ENCODE peak calls at places on chromosomes 11 and 22, in five cellular contexts. Z, V, G, T and M are unnamed samples. For H3K4me1, the result is how much of the 10 kb centered on the place peaks cover.

GRCh38 chr11:45795379-45795778 is 9.6 kb upstream of the SLC35C1 start:
- ATAC-seq in Z (no peak), G (no peak), V (no peak), T (peak), M (no peak)

GRCh38 chr11:45156201-45156600 is 9.8 kb downstream of the PRDM11 start:
- ATAC-seq in G (no peak), Z (no peak), T (no peak), V (no peak), M (no peak)

GRCh38 chr11:641806-642370 is 4.8 kb downstream of the DRD4 start:
- ATAC-seq in T (no peak), G (no peak), Z (no peak), V (no peak), M (no peak)

GRCh38 chr11:83054001-83054400 is 17.7 kb downstream of the RAB30 start:
- ATAC-seq in T (no peak), V (no peak), G (peak), Z (no peak), M (no peak)

GRCh38 chr11:122816701-122817100 is 21.6 kb upstream of the CRTAM start:
- ATAC-seq in G (peak), T (no peak), V (no peak), Z (no peak), M (no peak)

GRCh38 chr11:85062626-85063025 is 564.5 kb downstream of the DLG2 start:
- ATAC-seq in V (no peak), T (no peak), Z (no peak), G (no peak), M (no peak)

GRCh38 chr11:117473692-117474091 is 146.0 kb downstream of the CEP164 start:
- ATAC-seq in Z (no peak), V (no peak), T (no peak), G (no peak), M (no peak)

GRCh38 chr11:72617080-72617744 is 57.0 kb downstream of the PDE2A start:
- ATAC-seq in Z (peak), T (no peak), V (peak), G (peak), M (peak)

GRCh38 chr11:76617553-76618265 is 52.8 kb downstream of the LRRC32 start:
- ATAC-seq in V (no peak), Z (no peak), T (no peak), G (no peak), M (no peak)

GRCh38 chr22:36343720-36344105 is 44.1 kb downstream of the MYH9 start:
- ATAC-seq in G (peak), T (no peak), Z (peak), V (no peak), M (peak)

GRCh38 chr22:41512421-41513194 is 31.7 kb downstream of the POLR3H start:
- ATAC-seq in Z (peak), T (peak), V (peak), G (peak), M (peak)

GRCh38 chr11:241634-242033 is 4.9 kb downstream of the PSMD13 start:
- ATAC-seq in V (no peak), G (no peak), Z (no peak), T (no peak), M (no peak)

GRCh38 chr11:35390737-35391682 is 28.3 kb downstream of the SLC1A2 start:
- ATAC-seq in G (peak), Z (peak), V (peak), T (peak), M (no peak)

GRCh38 chr11:45168366-45169130 is 22.1 kb downstream of the PRDM11 start:
- ATAC-seq in V (no peak), Z (no peak), T (no peak), G (no peak), M (no peak)

GRCh38 chr11:106137061-106137460 is 59.6 kb downstream of the AASDHPPT start:
- ATAC-seq in Z (no peak), V (no peak), G (no peak), T (no peak), M (no peak)

GRCh38 chr11:37450613-37451012 is 852.6 kb upstream of the RAG2 start:
- ATAC-seq in Z (no peak), G (peak), V (no peak), T (no peak), M (no peak)

GRCh38 chr22:49152146-49152929 is 675.3 kb downstream of the BRD1 start:
- ATAC-seq in G (no peak), Z (no peak), T (no peak), V (no peak), M (no peak)

GRCh38 chr11:46210133-46210636 is 67.3 kb upstream of the CREB3L1 start:
- ATAC-seq in G (peak), Z (peak), V (peak), T (no peak), M (no peak)

GRCh38 chr22:39546889-39547586 is 14.5 kb upstream of the RPS19BP1 start:
- ATAC-seq in T (peak), Z (no peak), G (no peak), V (peak), M (no peak)

GRCh38 chr11:116641561-116642045 is 131.2 kb downstream of the BUD13 start:
- ATAC-seq in G (peak), V (peak), Z (peak), T (peak), M (no peak)

GRCh38 chr11:114057147-114057546 is 2.4 kb upstream of the ZBTB16 start:
- ATAC-seq in V (no peak), T (no peak), Z (no peak), G (no peak), M (no peak)

GRCh38 chr22:50293441-50294318 is 13.8 kb downstream of the PLXNB2 start:
- ATAC-seq in G (peak), V (peak), Z (peak), T (peak), M (peak)

GRCh38 chr11:85977751-85978160 is 91.1 kb downstream of the PICALM start:
- ATAC-seq in T (no peak), Z (no peak), G (no peak), V (no peak), M (peak)

GRCh38 chr11:70367071-70367470 is 31.3 kb upstream of the CTTN start:
- ATAC-seq in Z (no peak), G (no peak), V (peak), T (no peak), M (no peak)

GRCh38 chr11:120326228-120326627 is 1.1 kb downstream of the TLCD5 start:
- ATAC-seq in V (peak), G (no peak), T (no peak), Z (no peak), M (peak)

GRCh38 chr11:118417801-118418200 is 16.4 kb downstream of the ATP5MG start:
- ATAC-seq in V (no peak), G (no peak), T (no peak), Z (no peak), M (no peak)

GRCh38 chr22:42334875-42335512 is 64.5 kb upstream of the TCF20 start:
- ATAC-seq in G (no peak), V (no peak), Z (no peak), T (no peak), M (no peak)

GRCh38 chr11:19199037-19199436 is 2.7 kb downstream of the CSRP3 start:
- ATAC-seq in Z (no peak), G (no peak), T (no peak), V (no peak), M (no peak)

GRCh38 chr11:86202013-86202336 is 42.6 kb upstream of the EED start:
- ATAC-seq in V (no peak), G (peak), Z (no peak), T (peak), M (no peak)

GRCh38 chr22:44116755-44117684 is 63.7 kb upstream of the PARVG start:
- ATAC-seq in V (no peak), Z (no peak), G (no peak), T (no peak), M (no peak)

GRCh38 chr11:44615041-44615513 is 49.6 kb downstream of the CD82 start:
- ATAC-seq in V (no peak), G (peak), T (no peak), Z (no peak), M (no peak)

GRCh38 chr11:44139565-44140313 is 44.3 kb downstream of the EXT2 start:
- ATAC-seq in T (no peak), Z (no peak), G (no peak), V (no peak), M (no peak)

GRCh38 chr11:85685820-85686459 is at the start of gene CCDC89:
- ATAC-seq in T (peak), V (peak), Z (peak), G (peak), M (peak)

GRCh38 chr11:111833524-111833923 is 37.9 kb downstream of the ALG9 start:
- ATAC-seq in T (peak), V (no peak), Z (no peak), G (peak), M (no peak)

GRCh38 chr11:83583953-83584352 is 297.8 kb upstream of the CCDC90B start:
- ATAC-seq in Z (no peak), T (no peak), V (peak), G (no peak), M (no peak)

GRCh38 chr11:74012072-74012809 is 3.4 kb upstream of the UCP3 start:
- ATAC-seq in V (no peak), G (no peak), Z (no peak), T (no peak), M (no peak)

GRCh38 chr11:32358729-32359128 is 76.6 kb downstream of the WT1 start:
- ATAC-seq in T (no peak), G (peak), V (no peak), Z (no peak), M (no peak)

GRCh38 chr11:12735262-12735661 is 61.0 kb downstream of the TEAD1 start:
- ATAC-seq in V (no peak), G (no peak), Z (no peak), T (no peak), M (no peak)

GRCh38 chr11:59960502-59961381 is 3.1 kb upstream of the OOSP4A start:
- ATAC-seq in Z (no peak), V (no peak), T (no peak), G (no peak), M (no peak)

GRCh38 chr11:128895505-128895904 is 4.3 kb downstream of the KCNJ5 start:
- ATAC-seq in Z (peak), V (no peak), T (no peak), G (no peak), M (no peak)

GRCh38 chr11:128894296-128894681 is 3.1 kb downstream of the KCNJ5 start:
- ATAC-seq in G (no peak), V (no peak), T (no peak), Z (no peak), M (no peak)

GRCh38 chr11:128892866-128893565 is 1.9 kb downstream of the KCNJ5 start:
- ATAC-seq in Z (no peak), T (no peak), V (no peak), G (no peak), M (no peak)

GRCh38 chr11:128894685-128895084 is 3.5 kb downstream of the KCNJ5 start:
- ATAC-seq in Z (peak), V (no peak), T (no peak), G (peak), M (no peak)

GRCh38 chr11:128893578-128894295 is 2.6 kb downstream of the KCNJ5 start:
- ATAC-seq in G (no peak), T (no peak), V (no peak), Z (no peak), M (no peak)
- H3K4me1 ChIP-seq in G (under half), T (under half), V (under half), Z (under half), M (under half)

DNA sequence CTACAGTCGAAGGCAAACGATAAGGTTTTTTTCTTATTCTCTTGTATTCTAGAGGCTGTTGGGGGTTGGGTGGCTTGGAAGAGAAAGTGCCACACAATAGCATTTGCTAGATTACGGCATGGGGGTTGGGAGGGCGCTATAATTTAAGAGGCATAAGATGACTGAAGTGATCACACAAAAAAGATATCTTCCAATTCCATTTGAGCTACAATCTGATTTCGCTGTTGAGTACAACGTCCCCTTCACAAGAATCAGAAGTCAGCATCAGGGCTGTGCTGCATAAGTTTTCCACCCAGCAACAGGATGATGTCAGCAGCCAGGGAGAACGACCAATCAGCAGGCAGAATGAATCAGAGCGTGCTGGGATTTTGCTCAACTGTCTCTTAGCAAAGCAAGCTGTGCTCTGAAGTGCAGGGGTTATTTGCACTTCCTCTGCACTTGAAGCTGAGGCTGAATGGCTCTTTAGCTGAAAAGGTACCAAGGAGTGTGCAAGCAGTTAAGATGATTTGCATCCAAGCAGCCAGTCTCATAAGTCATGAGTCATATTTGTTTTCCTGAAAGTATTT is 23.2 kb upstream of the SESN3 start:
- ATAC-seq in Z (peak), V (peak), G (peak), T (peak), M (peak)
- TF ChIP-seq POLR2A in Z (no peak), V (no peak), G (peak), T (no peak), M (no peak)

DNA sequence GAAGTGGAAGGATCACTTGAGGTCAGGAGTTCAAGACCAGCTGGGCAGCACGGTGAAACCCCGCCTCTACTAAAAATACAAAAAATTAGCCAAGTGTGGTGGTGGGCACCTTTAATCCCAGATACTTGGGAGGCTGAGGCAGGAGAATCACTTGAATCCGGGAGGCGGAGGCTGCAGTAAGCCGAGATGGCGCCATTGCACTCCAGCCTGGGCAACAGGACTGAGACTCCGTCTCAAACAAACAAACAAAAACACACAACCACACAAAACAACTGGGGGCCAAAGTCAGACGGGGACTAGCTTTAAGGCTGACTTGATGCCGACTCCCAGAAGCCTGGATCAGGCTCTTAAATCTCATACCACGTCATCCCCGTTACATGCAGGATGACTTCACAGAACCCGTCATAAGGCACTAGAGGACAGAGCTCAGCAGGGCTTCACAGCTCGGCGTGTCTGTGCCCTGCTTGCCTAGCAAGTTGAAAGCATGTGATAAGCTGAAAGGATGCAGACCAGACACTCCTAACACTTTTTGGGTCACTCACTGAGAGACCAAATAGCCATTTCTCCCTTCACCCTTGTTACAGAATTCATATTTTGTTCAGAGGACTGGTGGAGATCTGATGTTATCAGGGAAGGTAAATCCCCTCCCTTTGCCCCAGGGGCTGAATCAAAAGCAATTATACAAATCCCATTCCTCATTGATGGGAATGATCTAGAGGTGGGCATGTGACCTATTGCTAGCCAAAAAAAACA is 65.5 kb downstream of the GAB2 start:
- ATAC-seq in V (no peak), Z (no peak), T (no peak), G (peak), M (no peak)
- H3K4me1 ChIP-seq in V (under half), Z (under half), T (under half), G (under half), M (under half)

GRCh38 chr22:31622980-31623379 is 39.0 kb downstream of the PISD start:
- ATAC-seq in Z (no peak), V (no peak), G (no peak), T (no peak), M (no peak)

GRCh38 chr22:31625257-31625640 is 36.8 kb downstream of the PISD start:
- ATAC-seq in G (no peak), T (no peak), V (no peak), Z (no peak), M (no peak)

GRCh38 chr22:31625661-31626426 is 36.2 kb downstream of the PISD start:
- ATAC-seq in V (peak), T (no peak), G (peak), Z (no peak), M (peak)

GRCh38 chr22:31621507-31622160 is 40.4 kb downstream of the PISD start:
- ATAC-seq in Z (no peak), V (no peak), T (no peak), G (no peak), M (no peak)

GRCh38 chr22:31623634-31624312 is 38.2 kb downstream of the PISD start:
- ATAC-seq in V (no peak), G (no peak), T (no peak), Z (no peak), M (no peak)
- TF ChIP-seq POLR2A in V (no peak), G (no peak), T (no peak), Z (no peak), M (no peak)

DNA sequence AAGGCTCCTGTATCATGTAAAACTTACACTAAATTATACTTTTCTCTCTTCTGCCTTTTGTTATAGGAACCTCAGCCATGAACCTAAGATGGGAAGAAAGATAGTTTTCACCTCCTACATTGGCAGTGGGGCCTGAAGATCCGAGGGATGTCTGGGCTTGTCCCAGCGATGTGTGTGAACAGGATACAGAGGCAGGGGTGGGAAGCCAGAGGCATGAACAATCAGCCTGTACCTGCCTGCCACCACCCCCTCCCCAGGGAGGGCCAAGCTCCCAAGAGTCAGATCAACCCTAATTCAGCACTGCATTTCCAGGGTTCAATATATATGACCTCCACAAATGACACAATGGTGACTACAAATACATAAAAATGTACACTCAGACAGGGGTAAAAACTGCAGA is 9.4 kb downstream of the KIAA0930 start:
- ATAC-seq in Z (no peak), G (no peak), T (no peak), V (no peak), M (no peak)
- H3K4me1 ChIP-seq in Z (under half), G (under half), T (under half), V (under half), M (under half)

DNA sequence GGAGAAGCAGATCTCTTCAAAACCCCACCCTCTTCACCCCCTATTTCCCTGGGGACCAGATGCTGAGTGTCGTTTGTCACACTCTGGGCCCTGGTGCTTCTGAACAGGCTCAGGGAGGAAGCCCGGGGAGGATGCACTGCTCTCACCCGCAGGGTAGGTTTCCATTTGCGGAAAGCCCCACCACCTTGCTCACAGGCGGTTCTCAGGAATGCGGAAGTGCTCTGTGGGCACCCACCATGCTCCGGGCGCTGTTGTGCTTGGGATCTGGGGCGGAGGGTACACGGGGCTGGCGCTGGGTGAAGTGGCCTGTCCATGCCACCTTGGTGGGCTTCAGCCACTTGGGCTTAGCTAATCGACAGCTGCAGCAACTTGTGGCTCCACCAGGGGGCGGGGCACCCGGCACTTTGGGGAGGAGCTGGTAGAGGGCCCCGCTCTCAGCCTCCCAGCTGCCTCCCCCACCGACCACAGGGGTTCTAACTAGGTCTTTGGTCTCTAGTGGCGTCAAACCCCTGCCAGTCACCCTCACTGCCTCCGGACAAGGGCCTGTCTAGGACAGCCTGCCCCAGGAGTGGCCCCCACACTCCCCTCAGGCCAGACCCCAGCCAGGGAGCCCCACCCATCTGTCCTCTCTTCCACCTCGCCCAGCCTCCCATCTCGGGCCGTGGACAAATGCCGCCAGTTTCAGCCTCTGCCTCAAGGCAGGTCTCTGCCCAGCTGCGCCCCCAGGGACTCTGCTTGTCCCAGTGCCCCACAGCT is 7.4 kb downstream of the NDUFV1 start:
- ATAC-seq in G (peak), V (peak), Z (peak), T (peak), M (peak)
- TF ChIP-seq POLR2A in G (no peak), V (no peak), Z (no peak), T (no peak), M (no peak)